ENCODE peak calls at places on chromosomes 1 and 21, in eight cellular contexts. L, T, Y, Z, X, R, Q and H are unnamed samples.

GRCh38 chr1:98210064-98210463 is 289.2 kb upstream of the DPYD start:
- DNase-seq in X (no peak), Y (peak), Z (no peak), Q (peak), L (no peak), R (no peak), T (no peak), H (peak)

GRCh38 chr1:101846820-101847219 is 149.9 kb downstream of the OLFM3 start:
- DNase-seq in Y (no peak), R (no peak), Z (peak), X (no peak), L (no peak), T (no peak), Q (no peak), H (no peak)

GRCh38 chr1:118898702-118899101 is 89.4 kb downstream of the TBX15 start:
- DNase-seq in R (no peak), Z (no peak), Q (no peak), L (no peak), X (no peak), T (no peak), Y (no peak), H (no peak)

GRCh38 chr1:87472716-87473115 is 144.0 kb downstream of the LMO4 start:
- DNase-seq in X (no peak), Q (no peak), Y (no peak), R (no peak), T (no peak), L (no peak), Z (no peak), H (no peak)

GRCh38 chr21:17900281-17900989 is 81.3 kb upstream of the C21orf91 start:
- DNase-seq in Q (no peak), R (no peak), L (no peak), Y (no peak), Z (no peak), X (no peak), T (no peak), H (no peak)

GRCh38 chr21:36917487-36918158 is 48.8 kb downstream of the HLCS start:
- DNase-seq in T (peak), X (no peak), R (peak), Q (peak), Z (no peak), L (no peak), Y (peak), H (peak)

GRCh38 chr1:87878873-87879272 is 550.2 kb downstream of the LMO4 start:
- DNase-seq in Q (no peak), L (no peak), Z (no peak), Y (no peak), R (no peak), X (no peak), T (no peak), H (no peak)

GRCh38 chr1:175218786-175219447 is 26.3 kb upstream of the KIAA0040 start:
- DNase-seq in T (no peak), Q (no peak), L (no peak), Z (no peak), R (no peak), X (no peak), Y (no peak), H (peak)

GRCh38 chr1:115330480-115331013 is 7.5 kb downstream of the NGF start:
- DNase-seq in Z (no peak), Y (no peak), L (no peak), T (no peak), X (no peak), R (peak), Q (peak), H (no peak)

GRCh38 chr1:84719477-84720274 is 29.4 kb upstream of the SSX2IP start:
- DNase-seq in R (no peak), X (no peak), Q (peak), L (no peak), Y (no peak), T (no peak), Z (no peak), H (no peak)

GRCh38 chr1:23506376-23507107 is 22.6 kb upstream of the ASAP3 start:
- DNase-seq in T (no peak), L (no peak), Q (no peak), X (no peak), Y (no peak), Z (no peak), R (no peak), H (no peak)

GRCh38 chr1:17265162-17265561 is 16.3 kb downstream of the PADI3 start:
- DNase-seq in L (no peak), Y (no peak), Q (peak), Z (no peak), X (no peak), T (no peak), R (no peak), H (peak)

GRCh38 chr1:235307158-235308124 is 20.5 kb downstream of the ARID4B start:
- DNase-seq in Q (peak), T (no peak), L (no peak), Z (no peak), X (no peak), Y (no peak), R (no peak), H (no peak)

DNA sequence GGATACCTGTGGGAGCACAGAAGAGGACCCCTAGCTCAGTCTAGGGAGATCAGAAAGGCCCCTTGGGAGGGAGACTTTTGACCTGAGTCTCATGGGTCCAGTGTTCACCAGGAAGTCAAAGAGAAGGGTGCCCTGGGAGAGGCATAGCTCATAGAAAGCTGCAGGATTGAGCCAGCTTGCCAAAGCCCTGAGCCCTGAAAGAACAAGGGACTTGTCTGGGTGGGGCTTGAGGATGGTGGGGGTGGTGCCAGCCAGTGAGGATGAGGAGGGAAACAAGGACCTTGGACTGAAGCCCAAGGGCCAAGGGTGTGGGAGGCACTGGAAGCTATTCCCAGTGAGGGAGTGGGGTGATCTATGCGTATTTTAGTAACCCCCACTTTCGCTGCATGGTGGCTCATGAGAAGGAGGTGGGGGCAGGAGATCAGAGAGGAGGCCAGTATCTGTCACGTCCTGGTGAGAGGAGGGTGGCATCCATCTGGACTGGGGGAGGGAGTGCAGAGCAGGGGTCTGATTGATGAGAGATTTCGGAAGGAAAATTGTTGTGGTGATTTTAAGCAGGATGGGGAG is 28.4 kb downstream of the DMBX1 start:
- DNase-seq in Q (no peak), L (peak), T (no peak), X (no peak), R (no peak), Y (no peak), Z (peak), H (no peak)
- H3K27ac ChIP-seq in Q (no peak), L (no peak), T (no peak), X (no peak), R (no peak), Y (no peak), Z (no peak), H (no peak)

GRCh38 chr1:168057921-168058320 is 78.8 kb downstream of the GPR161 start:
- DNase-seq in L (no peak), Q (peak), Z (no peak), X (no peak), T (no peak), R (no peak), Y (no peak), H (no peak)
- TF ChIP-seq CTCF in L (no peak), Q (no peak), Z (no peak), X (no peak), T (no peak), R (no peak), Y (no peak), H (no peak)

GRCh38 chr1:40241372-40241771 is 6.4 kb upstream of the TMCO2 start:
- DNase-seq in T (no peak), Q (no peak), L (no peak), R (no peak), Z (no peak), X (no peak), Y (peak), H (no peak)

GRCh38 chr1:40243371-40243770 is 4.4 kb upstream of the TMCO2 start:
- DNase-seq in L (no peak), T (no peak), X (no peak), Y (peak), Z (no peak), R (no peak), Q (no peak), H (no peak)

GRCh38 chr1:40239626-40240025 is 8.1 kb upstream of the TMCO2 start:
- DNase-seq in L (no peak), R (no peak), X (no peak), T (no peak), Z (no peak), Q (no peak), Y (no peak), H (no peak)

GRCh38 chr1:40244138-40244744 is 3.5 kb upstream of the TMCO2 start:
- DNase-seq in L (no peak), T (no peak), Y (peak), R (no peak), Z (no peak), X (no peak), Q (no peak), H (no peak)

GRCh38 chr1:40240390-40240789 is 7.3 kb upstream of the TMCO2 start:
- DNase-seq in R (no peak), Q (no peak), Z (no peak), T (no peak), L (no peak), X (no peak), Y (no peak), H (no peak)
- H3K27ac ChIP-seq in R (no peak), Q (no peak), Z (no peak), T (no peak), L (no peak), X (no peak), Y (no peak), H (no peak)

GRCh38 chr1:228783415-228784045 is 48.3 kb downstream of the RHOU start:
- DNase-seq in X (no peak), T (no peak), L (no peak), Y (no peak), Q (no peak), R (no peak), Z (no peak), H (no peak)
- TF ChIP-seq CTCF in X (no peak), T (no peak), L (no peak), Y (no peak), Q (no peak), R (no peak), Z (no peak), H (no peak)

GRCh38 chr1:2526824-2527552 is 592 bp upstream of the PANK4 start:
- DNase-seq in Y (no peak), Q (peak), R (no peak), L (no peak), T (no peak), Z (no peak), X (no peak), H (peak)

GRCh38 chr1:2528016-2528415 is 1.6 kb upstream of the PANK4 start:
- DNase-seq in Z (no peak), Q (no peak), L (no peak), R (peak), X (no peak), T (no peak), Y (no peak), H (no peak)

GRCh38 chr1:2525524-2525895 is 886 bp downstream of the PANK4 start:
- DNase-seq in X (no peak), L (no peak), Z (no peak), T (no peak), R (no peak), Y (no peak), Q (no peak), H (no peak)

GRCh38 chr1:2527553-2527860 is 1.1 kb upstream of the PANK4 start:
- DNase-seq in Y (no peak), Z (no peak), Q (no peak), T (no peak), L (no peak), R (no peak), X (no peak), H (no peak)

GRCh38 chr1:2525896-2526823 is at the start of gene PANK4:
- DNase-seq in Z (peak), Q (peak), R (peak), L (peak), T (no peak), Y (peak), X (peak), H (peak)
- H3K27ac ChIP-seq in Z (no peak), Q (peak), R (peak), L (peak), T (peak), Y (peak), X (peak), H (peak)

DNA sequence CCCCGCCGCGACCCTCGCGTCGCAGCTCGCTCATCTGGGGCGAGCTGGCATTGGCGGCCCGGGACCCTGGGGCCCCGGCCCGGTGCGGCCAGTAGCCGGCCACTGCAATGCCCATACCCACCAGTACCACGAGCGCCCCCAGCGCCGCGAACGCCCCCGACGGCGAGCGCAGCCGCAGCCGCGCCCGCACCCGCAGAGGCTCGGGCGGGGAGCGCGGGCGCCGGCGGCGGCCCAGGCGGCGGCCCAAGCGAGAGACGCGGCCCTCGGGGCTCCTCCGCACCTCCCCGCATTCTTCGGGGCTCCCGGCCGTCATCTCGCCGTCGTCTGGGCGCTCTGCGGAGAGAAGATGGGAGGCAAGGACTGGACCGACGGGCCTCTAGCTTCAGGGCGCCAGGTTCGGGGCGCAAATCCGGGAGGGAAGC is 2.2 kb downstream of the TMEM200B start:
- DNase-seq in T (no peak), X (no peak), R (no peak), Z (peak), L (no peak), Q (no peak), Y (no peak), H (no peak)
- TF ChIP-seq CTCF in T (peak), X (peak), R (no peak), Z (no peak), L (peak), Q (no peak), Y (no peak), H (no peak)

DNA sequence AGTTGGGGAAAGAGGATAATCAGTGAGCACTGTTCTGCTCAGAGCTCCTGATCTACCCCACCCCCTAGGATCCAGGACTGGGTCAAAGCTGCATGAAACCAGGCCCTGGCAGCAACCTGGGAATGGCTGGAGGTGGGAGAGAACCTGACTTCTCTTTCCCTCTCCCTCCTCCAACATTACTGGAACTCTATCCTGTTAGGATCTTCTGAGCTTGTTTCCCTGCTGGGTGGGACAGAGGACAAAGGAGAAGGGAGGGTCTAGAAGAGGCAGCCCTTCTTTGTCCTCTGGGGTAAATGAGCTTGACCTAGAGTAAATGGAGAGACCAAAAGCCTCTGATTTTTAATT is 42.7 kb downstream of the YARS1 start:
- DNase-seq in Y (no peak), T (no peak), R (no peak), L (no peak), X (no peak), Q (no peak), Z (no peak), H (no peak)
- H3K27ac ChIP-seq in Y (no peak), T (peak), R (peak), L (no peak), X (no peak), Q (no peak), Z (no peak), H (peak)

DNA sequence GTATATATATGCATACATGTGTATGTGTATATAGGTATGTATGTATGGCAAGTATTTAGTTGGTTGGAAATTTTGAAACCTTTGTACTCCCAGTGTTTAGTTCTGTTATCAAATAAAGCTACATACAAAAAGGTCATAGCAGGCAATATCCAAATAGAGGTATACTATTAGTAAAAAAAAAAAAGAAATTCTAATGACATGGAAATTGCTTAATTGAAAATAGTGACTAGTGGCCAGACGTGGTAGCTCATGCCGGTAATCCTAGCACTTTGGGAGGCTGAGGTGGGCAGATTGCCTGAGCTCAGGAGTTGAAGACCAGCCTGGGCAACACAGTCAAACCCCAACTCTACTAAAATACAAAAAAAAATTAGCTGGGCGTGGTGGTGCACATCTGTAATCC is 351.6 kb upstream of the NR5A2 start:
- DNase-seq in L (no peak), Q (no peak), T (no peak), R (no peak), Z (no peak), X (no peak), Y (no peak), H (no peak)
- TF ChIP-seq CTCF in L (no peak), Q (no peak), T (no peak), R (no peak), Z (no peak), X (no peak), Y (no peak), H (no peak)

GRCh38 chr1:237016626-237017025 is 12.4 kb upstream of the MT1HL1 start:
- DNase-seq in Z (no peak), Y (no peak), Q (no peak), T (no peak), R (no peak), X (no peak), L (no peak), H (no peak)

GRCh38 chr1:237012361-237012760 is 8.1 kb upstream of the MT1HL1 start:
- DNase-seq in R (no peak), Y (no peak), Q (no peak), L (no peak), Z (no peak), X (no peak), T (no peak), H (no peak)

GRCh38 chr1:237011432-237011831 is 7.2 kb upstream of the MT1HL1 start:
- DNase-seq in L (no peak), X (no peak), Q (no peak), Y (no peak), Z (no peak), R (no peak), T (no peak), H (no peak)

GRCh38 chr1:237013608-237014007 is 9.4 kb upstream of the MT1HL1 start:
- DNase-seq in Z (no peak), Q (no peak), X (no peak), R (no peak), Y (no peak), T (no peak), L (no peak), H (no peak)

GRCh38 chr1:237012789-237013383 is 8.6 kb upstream of the MT1HL1 start:
- DNase-seq in L (peak), Y (no peak), R (peak), Z (peak), X (no peak), Q (no peak), T (no peak), H (peak)
- H3K27ac ChIP-seq in L (peak), Y (no peak), R (peak), Z (peak), X (no peak), Q (no peak), T (no peak), H (no peak)